ENCODE peak calls at places on chromosomes 16 and 17, in five cellular contexts. One of them, this sample, is unnamed.

GRCh38 chr17:58136669-58137279 is 11.4 kb upstream of the OR4D1 start:
- DNase-seq in mesenchymal stem cell: no peak
- DNase-seq in NCI-H1092 treated with DMSO at 0.1 percent for 48 hours: peak
- DNase-seq in psoas muscle: no peak
- DNase-seq in heart right ventricle: no peak
- DNase-seq in this sample: peak

GRCh38 chr16:11797957-11798299 is 870 bp upstream of the ZC3H7A start:
- DNase-seq in mesenchymal stem cell: no peak
- DNase-seq in NCI-H1092 treated with DMSO at 0.1 percent for 48 hours: peak
- DNase-seq in psoas muscle: no peak
- DNase-seq in heart right ventricle: no peak
- DNase-seq in this sample: peak

GRCh38 chr17:31523862-31524730 is 132.6 kb downstream of the RAB11FIP4 start:
- DNase-seq in mesenchymal stem cell: no peak
- DNase-seq in NCI-H1092 treated with DMSO at 0.1 percent for 48 hours: no peak
- DNase-seq in psoas muscle: no peak
- DNase-seq in heart right ventricle: no peak
- DNase-seq in this sample: no peak

GRCh38 chr17:6555331-6556120 is 829 bp downstream of the PITPNM3 start:
- DNase-seq in mesenchymal stem cell: peak
- DNase-seq in NCI-H1092 treated with DMSO at 0.1 percent for 48 hours: no peak
- DNase-seq in psoas muscle: no peak
- DNase-seq in heart right ventricle: no peak
- DNase-seq in this sample: peak

GRCh38 chr16:28217326-28217725 is 5.6 kb upstream of the XPO6 start:
- DNase-seq in mesenchymal stem cell: no peak
- DNase-seq in NCI-H1092 treated with DMSO at 0.1 percent for 48 hours: no peak
- DNase-seq in psoas muscle: no peak
- DNase-seq in heart right ventricle: no peak
- DNase-seq in this sample: no peak

GRCh38 chr17:57626520-57627210 is 118.4 kb downstream of the CCDC182 start:
- DNase-seq in mesenchymal stem cell: no peak
- DNase-seq in NCI-H1092 treated with DMSO at 0.1 percent for 48 hours: no peak
- DNase-seq in psoas muscle: no peak
- DNase-seq in heart right ventricle: no peak
- DNase-seq in this sample: no peak

GRCh38 chr16:49625311-49626035 is 230.4 kb downstream of the ZNF423 start:
- DNase-seq in mesenchymal stem cell: no peak
- DNase-seq in NCI-H1092 treated with DMSO at 0.1 percent for 48 hours: no peak
- DNase-seq in psoas muscle: no peak
- DNase-seq in heart right ventricle: no peak
- DNase-seq in this sample: no peak

GRCh38 chr16:55703003-55704001 is 47.5 kb downstream of the SLC6A2 start:
- DNase-seq in mesenchymal stem cell: peak
- DNase-seq in NCI-H1092 treated with DMSO at 0.1 percent for 48 hours: peak
- DNase-seq in psoas muscle: no peak
- DNase-seq in heart right ventricle: no peak
- DNase-seq in this sample: peak